ENCODE peak calls at places on chromosomes 11 and 22, in four cellular contexts. E, Y, A and V are unnamed samples.

GRCh38 chr11:128232588-128232987 is 354.8 kb downstream of the ETS1 start:
- DNase-seq in Y (no peak), E (no peak), A (no peak), V (no peak)

GRCh38 chr22:36465232-36466021 is 16.0 kb downstream of the TXN2 start:
- DNase-seq in Y (no peak), E (no peak), A (peak), V (peak)

GRCh38 chr11:119152604-119153003 is 3.8 kb downstream of the ABCG4 start:
- DNase-seq in A (no peak), E (no peak), Y (no peak), V (no peak)

GRCh38 chr22:17931400-17931825 is 92.9 kb downstream of the MICAL3 start:
- DNase-seq in E (no peak), Y (no peak), A (peak), V (no peak)

GRCh38 chr11:36007127-36007824 is 63.4 kb downstream of the LDLRAD3 start:
- DNase-seq in A (no peak), Y (no peak), E (no peak), V (no peak)

GRCh38 chr11:35289821-35290220 is 129.5 kb downstream of the SLC1A2 start:
- DNase-seq in E (no peak), A (no peak), Y (no peak), V (no peak)

GRCh38 chr22:29093980-29094379 is 21.1 kb downstream of the KREMEN1 start:
- DNase-seq in A (no peak), E (no peak), Y (no peak), V (no peak)

GRCh38 chr22:39773976-39774539 is 119.5 kb downstream of the ENTHD1 start:
- DNase-seq in A (no peak), Y (no peak), E (no peak), V (peak)

GRCh38 chr22:29081499-29082236 is 8.8 kb downstream of the KREMEN1 start:
- DNase-seq in E (no peak), Y (no peak), A (no peak), V (no peak)

GRCh38 chr11:72314199-72314598 is 70.2 kb upstream of the PHOX2A start:
- DNase-seq in Y (no peak), A (no peak), E (no peak), V (no peak)

GRCh38 chr11:128349650-128350296 is 237.6 kb downstream of the ETS1 start:
- DNase-seq in Y (no peak), E (no peak), A (no peak), V (no peak)

GRCh38 chr11:83070878-83071640 is 638 bp downstream of the RAB30 start:
- DNase-seq in E (peak), A (peak), Y (peak), V (no peak)

GRCh38 chr11:35247428-35247827 is 108.5 kb downstream of the CD44 start:
- DNase-seq in A (no peak), Y (no peak), E (no peak), V (no peak)

GRCh38 chr22:30211124-30211820 is 35.3 kb downstream of the LIF start:
- DNase-seq in E (no peak), Y (no peak), A (no peak), V (no peak)

GRCh38 chr22:37745548-37746365 is 48.9 kb downstream of the TRIOBP start:
- DNase-seq in A (peak), Y (peak), E (peak), V (peak)

GRCh38 chr11:126542621-126543020 is 187.1 kb downstream of the ST3GAL4 start:
- DNase-seq in A (no peak), Y (no peak), E (no peak), V (peak)

GRCh38 chr11:22635689-22636088 is 10.1 kb upstream of the FANCF start:
- DNase-seq in E (no peak), Y (no peak), A (no peak), V (no peak)

GRCh38 chr11:73528877-73529530 is 68.9 kb downstream of the FAM168A start:
- DNase-seq in A (no peak), Y (no peak), E (no peak), V (no peak)

GRCh38 chr11:66087148-66087908 is 17.3 kb downstream of the PACS1 start:
- DNase-seq in A (no peak), E (no peak), Y (no peak), V (no peak)
- TF ChIP-seq CTCF in A (no peak), E (no peak), Y (no peak), V (no peak)

GRCh38 chr22:24008381-24009226 is 2.5 kb upstream of the CABIN1 start:
- DNase-seq in Y (no peak), A (no peak), E (no peak), V (no peak)

GRCh38 chr22:24009227-24010017 is 1.7 kb upstream of the CABIN1 start:
- DNase-seq in A (no peak), Y (no peak), E (no peak), V (no peak)

GRCh38 chr22:24008022-24008283 is 2.7 kb upstream of the GSTT4 start:
- DNase-seq in Y (no peak), A (no peak), E (no peak), V (no peak)

GRCh38 chr22:24011735-24012068 is 598 bp downstream of the CABIN1 start:
- DNase-seq in A (no peak), E (no peak), Y (no peak), V (no peak)

DNA sequence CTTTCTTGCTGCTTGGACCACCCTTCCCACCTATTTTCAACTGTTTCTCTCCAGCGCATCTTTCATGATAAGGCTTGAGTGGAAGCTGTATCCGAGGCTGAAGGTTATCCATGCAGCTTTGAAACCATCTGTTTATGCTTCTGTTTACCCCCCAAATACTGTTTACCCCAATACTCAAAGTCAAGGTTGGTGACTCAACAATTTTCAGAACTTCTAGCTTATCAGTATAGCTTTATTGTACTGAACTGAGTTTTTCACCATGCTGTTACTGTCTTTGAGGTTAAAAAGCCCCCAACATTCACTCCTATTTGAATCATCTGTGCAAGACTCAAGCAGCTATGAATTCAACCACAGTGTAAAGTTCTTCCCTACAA is 1.1 kb upstream of the CABIN1 start:
- DNase-seq in A (no peak), E (no peak), Y (no peak), V (no peak)
- TF ChIP-seq CTCF in A (no peak), E (no peak), Y (no peak), V (no peak)

DNA sequence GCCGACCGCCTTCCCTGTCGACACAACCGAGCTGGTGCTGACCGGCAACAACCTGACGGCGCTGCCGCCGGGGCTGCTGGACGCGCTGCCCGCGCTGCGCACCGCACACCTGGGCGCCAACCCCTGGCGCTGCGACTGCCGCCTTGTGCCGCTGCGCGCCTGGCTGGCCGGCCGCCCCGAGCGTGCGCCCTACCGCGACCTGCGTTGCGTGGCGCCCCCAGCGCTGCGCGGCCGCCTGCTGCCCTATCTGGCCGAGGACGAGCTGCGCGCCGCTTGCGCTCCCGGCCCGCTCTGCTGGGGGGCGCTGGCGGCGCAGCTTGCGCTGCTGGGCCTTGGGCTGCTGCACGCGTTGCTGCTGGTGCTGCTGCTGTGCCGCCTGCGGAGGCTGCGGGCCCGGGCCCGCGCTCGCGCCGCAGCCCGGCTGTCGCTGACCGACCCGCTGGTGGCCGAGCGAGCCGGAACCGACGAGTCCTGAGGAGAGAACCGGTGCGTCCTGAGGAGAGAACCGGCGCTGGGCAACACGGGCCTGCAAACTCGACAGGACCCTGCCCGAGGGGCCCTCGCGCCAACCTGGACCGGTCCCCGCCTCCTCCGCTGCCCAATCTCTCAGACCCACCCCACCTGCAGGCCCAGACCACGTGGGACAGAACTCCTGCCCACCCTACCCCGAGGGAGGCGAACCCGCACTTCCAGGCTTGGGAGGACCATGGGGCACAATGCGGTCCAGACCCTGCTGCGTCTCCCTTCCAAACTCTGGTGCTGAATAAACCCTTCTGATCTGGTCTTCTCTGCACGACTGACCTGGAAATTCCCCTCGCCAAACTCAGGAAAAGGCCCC is 870 bp downstream of the GP1BB start:
- DNase-seq in Y (peak), E (no peak), A (no peak), V (no peak)
- TF ChIP-seq CTCF in Y (peak), E (no peak), A (no peak), V (peak)

DNA sequence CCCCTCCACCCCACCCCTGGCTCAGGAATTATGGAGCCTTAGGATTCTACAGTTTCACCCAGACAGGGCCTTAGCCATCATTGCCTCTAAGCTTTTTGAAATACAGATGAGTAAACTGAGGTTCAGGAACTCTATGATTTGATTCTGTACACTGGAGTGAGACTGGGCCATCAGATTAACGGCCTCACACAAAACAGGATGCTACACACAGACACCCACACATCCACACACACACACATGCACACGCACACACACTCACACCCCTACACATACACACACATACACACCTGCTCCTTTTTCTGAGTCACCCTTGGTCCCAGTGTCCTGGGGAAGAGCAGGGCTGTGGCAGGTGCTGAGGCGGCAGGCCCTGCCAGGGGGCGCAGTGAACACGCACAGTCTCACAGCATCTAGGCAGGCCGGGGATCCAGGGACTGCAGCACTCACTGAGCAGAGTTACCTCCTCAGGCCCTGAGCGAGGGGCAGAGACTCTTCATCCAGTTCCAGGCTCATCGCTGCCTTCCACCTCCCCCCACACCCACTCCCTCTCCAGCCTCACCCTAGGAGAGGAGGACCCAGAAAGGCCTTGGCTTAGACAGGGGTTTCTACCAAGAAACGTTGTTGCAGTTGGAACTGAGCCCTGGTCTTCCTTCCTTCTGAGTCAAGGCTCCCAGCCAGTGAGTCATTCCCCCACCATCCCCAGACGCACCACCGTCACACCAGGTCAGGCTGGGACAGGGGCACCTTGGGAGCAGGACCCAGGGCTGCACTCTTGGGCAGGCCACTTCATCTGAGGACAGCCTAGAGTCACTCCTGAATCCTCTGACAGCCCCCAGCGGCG is 89.8 kb upstream of the PARVA start:
- DNase-seq in A (no peak), E (peak), Y (peak), V (no peak)
- TF ChIP-seq CTCF in A (no peak), E (no peak), Y (no peak), V (peak)

GRCh38 chr11:61955416-61956135 is 5.4 kb downstream of the BEST1 start:
- DNase-seq in A (no peak), Y (peak), E (no peak), V (no peak)

GRCh38 chr11:61954106-61955030 is 4.2 kb downstream of the BEST1 start:
- DNase-seq in E (no peak), A (no peak), Y (no peak), V (no peak)

GRCh38 chr11:61956191-61957027 is 6.3 kb downstream of the BEST1 start:
- DNase-seq in E (no peak), A (no peak), Y (no peak), V (no peak)

GRCh38 chr11:61952882-61953281 is 2.7 kb downstream of the BEST1 start:
- DNase-seq in E (no peak), A (no peak), Y (no peak), V (no peak)

DNA sequence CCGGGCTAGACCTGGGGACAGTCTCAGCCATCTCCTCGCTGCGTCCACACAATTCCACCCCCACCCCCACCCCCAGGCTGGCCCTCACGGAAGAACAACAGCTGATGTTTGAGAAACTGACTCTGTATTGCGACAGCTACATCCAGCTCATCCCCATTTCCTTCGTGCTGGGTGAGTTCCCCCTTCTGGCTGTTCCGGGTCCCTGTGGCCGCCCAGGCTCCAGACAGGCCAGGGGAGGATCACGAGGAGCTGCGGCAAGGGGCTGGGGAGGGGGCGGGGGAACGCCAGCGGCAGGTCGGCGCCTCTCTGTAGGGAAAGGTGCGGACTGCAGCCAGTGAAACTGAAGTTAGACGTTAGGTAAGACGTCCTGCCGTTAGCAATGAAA is 4.9 kb downstream of the BEST1 start:
- DNase-seq in Y (peak), A (no peak), E (no peak), V (no peak)
- TF ChIP-seq CTCF in Y (no peak), A (no peak), E (no peak), V (no peak)

DNA sequence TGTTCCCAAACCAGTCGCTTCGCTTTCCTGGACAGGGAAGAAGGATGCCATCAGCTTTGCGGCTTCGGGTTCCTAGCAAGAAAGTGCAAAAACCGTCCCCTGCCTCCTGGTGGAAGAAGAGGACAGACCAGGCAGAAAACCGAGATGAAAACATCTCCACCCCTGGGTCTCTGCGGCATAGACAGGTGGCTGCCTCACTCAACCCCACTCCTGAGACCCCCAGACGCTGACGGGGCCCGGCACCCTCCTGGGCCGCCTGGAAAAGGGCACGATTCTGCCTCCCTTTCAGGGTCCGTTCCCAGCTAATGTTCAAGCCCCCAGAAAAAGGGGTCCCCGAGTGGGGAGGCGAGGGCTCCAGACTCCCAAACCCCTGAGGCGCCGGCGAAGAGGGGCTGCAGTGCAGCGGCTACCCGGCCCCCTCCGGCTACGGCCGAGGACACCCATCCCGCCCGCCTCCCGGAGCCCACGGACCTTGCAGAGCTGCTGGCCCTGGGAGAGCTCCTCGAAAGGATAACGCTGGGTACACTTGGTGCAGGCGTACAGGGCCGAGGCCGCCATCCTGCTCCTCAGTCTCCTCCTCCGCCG is 569 bp downstream of the FAM76B start:
- DNase-seq in E (no peak), A (no peak), Y (peak), V (no peak)
- TF ChIP-seq CTCF in E (no peak), A (no peak), Y (no peak), V (peak)

DNA sequence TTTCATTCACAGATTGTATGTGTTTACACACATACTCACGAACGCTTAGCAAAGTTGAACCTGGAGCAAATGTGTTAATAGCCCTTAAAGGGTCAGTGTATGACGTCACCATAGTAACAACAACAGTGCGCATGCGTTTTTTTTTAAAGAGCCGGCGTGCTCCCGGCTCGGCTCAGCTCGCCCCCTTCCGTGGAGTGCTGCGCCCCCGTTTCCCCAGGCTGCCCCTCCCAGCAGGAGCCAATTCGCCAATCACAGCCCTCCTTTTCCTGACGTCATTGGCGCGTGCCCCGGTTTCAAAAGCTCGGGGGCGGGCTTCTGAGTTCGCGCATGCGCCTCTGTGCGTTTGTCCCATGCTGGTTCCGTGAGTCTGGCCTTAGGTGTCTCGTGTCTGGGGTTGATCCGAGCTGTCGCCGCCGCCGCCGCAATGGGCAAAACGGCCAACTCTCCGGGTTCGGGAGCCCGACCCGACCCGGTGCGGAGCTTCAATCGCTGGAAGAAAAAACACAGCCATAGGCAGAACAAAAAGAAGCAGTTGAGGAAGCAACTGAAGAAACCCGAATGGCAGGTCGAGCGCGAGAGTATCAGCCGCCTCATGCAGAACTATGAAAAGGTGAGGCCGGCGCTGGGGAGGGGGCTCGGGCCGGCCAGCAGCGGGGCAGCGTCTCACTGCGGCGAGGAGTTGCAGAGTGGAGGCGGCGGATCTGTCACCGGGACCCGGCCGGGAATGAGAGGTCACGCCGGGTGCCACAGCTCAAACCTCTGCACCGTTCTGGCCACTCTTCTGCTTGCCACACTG is at the start of gene DDX10:
- DNase-seq in A (peak), E (peak), Y (peak), V (peak)
- TF ChIP-seq CTCF in A (no peak), E (no peak), Y (no peak), V (peak)

DNA sequence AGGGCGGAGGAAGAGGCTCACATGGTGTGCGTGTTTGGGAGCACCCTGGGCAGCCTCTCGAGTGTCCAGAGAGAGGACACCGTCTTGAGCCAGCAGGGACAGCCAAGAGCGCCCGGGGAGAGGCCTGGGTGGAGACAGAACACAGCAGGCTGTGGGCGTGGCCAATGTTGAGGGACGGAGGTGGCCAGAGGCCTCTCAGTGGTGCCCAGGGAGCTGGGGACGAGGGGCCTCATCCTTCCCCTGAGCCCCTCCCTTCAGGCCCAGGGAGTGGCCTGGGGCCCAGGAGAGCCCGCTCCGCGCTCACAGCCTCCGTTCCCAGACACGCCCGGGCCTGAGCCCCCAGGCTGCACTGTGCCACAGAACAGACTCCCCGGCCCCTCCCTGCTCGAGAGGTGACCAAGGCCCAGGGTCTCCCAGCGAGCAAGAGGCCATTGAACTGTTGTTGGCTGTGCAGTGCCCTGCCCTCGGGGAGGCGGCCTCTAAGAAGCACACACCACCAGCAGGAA is 48.4 kb downstream of the CDKN1C start:
- DNase-seq in Y (peak), A (no peak), E (peak), V (peak)
- TF ChIP-seq CTCF in Y (no peak), A (no peak), E (no peak), V (peak)